ENCODE peak calls at places on chromosomes 13 and 19, in four cellular contexts. S, Z, M and G are unnamed samples.

GRCh38 chr13:109155301-109155761 is 525.9 kb downstream of the MYO16 start:
- DNase-seq in S (peak), M (peak), Z (no peak), G (peak)

GRCh38 chr13:19093437-19093836 is 88.2 kb downstream of the TUBA3C start:
- DNase-seq in Z (no peak), S (no peak), M (no peak), G (no peak)

GRCh38 chr19:50422397-50423278 is 3.9 kb downstream of the SPIB start:
- DNase-seq in S (no peak), M (no peak), Z (no peak), G (no peak)

GRCh38 chr19:33444993-33445751 is 71.7 kb downstream of the CEBPG start:
- DNase-seq in Z (no peak), M (no peak), S (no peak), G (no peak)

GRCh38 chr19:16779539-16780163 is 49.5 kb upstream of the SIN3B start:
- DNase-seq in S (peak), M (no peak), Z (no peak), G (peak)

GRCh38 chr13:75319244-75319643 is 162.7 kb downstream of the TBC1D4 start:
- DNase-seq in M (peak), Z (no peak), S (no peak), G (no peak)

GRCh38 chr13:53240316-53240715 is 211.7 kb downstream of the OLFM4 start:
- DNase-seq in S (no peak), Z (no peak), M (no peak), G (no peak)

GRCh38 chr19:14149011-14149410 is 12.6 kb upstream of the ASF1B start:
- DNase-seq in S (no peak), M (no peak), Z (no peak), G (no peak)

GRCh38 chr19:16026131-16026530 is 50.2 kb upstream of the TPM4 start:
- DNase-seq in S (no peak), Z (no peak), M (no peak), G (no peak)

DNA sequence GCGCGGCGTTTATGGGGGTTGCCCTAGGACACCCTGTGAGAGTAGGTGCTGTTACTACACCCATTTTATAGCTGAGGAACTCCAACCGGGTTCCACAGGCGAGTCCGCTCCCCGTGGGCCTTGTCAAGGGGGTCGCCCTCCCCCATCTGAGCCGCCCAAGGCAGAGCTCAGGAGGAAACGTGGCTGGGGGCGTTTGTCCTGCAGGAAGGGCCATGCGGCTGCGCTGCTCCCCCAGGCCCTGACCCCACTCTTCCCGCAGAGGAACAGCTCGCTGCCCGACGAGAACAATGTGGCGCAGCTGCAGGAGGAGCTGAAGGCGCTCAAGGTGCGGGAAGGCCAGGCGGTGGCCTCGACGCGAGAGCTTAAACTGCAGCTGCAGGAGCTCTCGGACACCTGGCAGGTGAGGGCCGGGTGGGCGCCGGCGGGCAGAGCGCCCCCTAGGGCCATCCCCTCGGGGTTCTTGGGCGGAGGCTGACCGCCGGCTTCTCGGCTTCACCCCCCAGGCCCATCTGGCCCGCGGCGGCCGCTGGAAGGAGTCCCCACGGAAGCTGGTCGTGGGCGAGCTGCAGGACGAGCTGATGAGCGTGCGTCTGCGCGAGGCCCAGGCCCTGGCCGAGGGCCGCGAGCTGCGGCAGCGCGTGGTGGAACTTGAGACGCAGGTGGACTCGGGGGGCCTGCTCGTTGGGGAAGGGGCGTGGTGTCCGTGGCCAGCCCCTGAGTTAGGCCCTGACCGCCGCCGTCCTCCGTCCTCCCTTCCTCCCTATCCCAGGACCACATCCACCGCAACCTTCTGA is 12.4 kb downstream of the PRR36 start:
- DNase-seq in M (no peak), Z (no peak), S (no peak), G (no peak)
- TF ChIP-seq CTCF in M (peak), Z (no peak), S (no peak), G (no peak)

GRCh38 chr13:114047358-114047881 is 73.5 kb upstream of the C13orf46 start:
- DNase-seq in M (no peak), S (no peak), Z (no peak), G (peak)
- H3K4me3 ChIP-seq in M (no peak), S (no peak), Z (no peak), G (no peak)

GRCh38 chr19:11378319-11379189 is 4.1 kb downstream of the SWSAP1 start:
- DNase-seq in S (peak), M (peak), Z (peak), G (peak)
- TF ChIP-seq CTCF in S (peak), M (peak), Z (peak), G (peak)

GRCh38 chr13:42422681-42423080 is 150.7 kb downstream of the AKAP11 start:
- DNase-seq in Z (no peak), M (no peak), S (no peak), G (no peak)

GRCh38 chr13:42420304-42420703 is 148.4 kb downstream of the AKAP11 start:
- DNase-seq in Z (no peak), M (no peak), S (no peak), G (no peak)

GRCh38 chr13:42412812-42413795 is 141.2 kb downstream of the AKAP11 start:
- DNase-seq in Z (no peak), S (no peak), M (no peak), G (no peak)

GRCh38 chr13:42418184-42418583 is 146.2 kb downstream of the AKAP11 start:
- DNase-seq in Z (no peak), M (no peak), S (no peak), G (no peak)

GRCh38 chr13:42417624-42418023 is 145.7 kb downstream of the AKAP11 start:
- DNase-seq in M (no peak), Z (no peak), S (no peak), G (no peak)
- H3K4me3 ChIP-seq in M (no peak), Z (no peak), S (no peak), G (no peak)